ENCODE peak calls at places on chromosomes 6 and 20, in six cellular contexts. V is skeletal muscle cell, A is iris pigment epithelial cell, S is RWPE1, U is putamen, E is hippocampal formation. Z is an unnamed sample.

GRCh38 chr6:134063966-134064445 is 11.6 kb upstream of the SLC2A12 start:
- DNase-seq in S (peak; percentile 70), A (peak; percentile 85), V (peak; percentile 37), E (peak; percentile 80), U (peak; percentile 91), Z (no peak)

GRCh38 chr6:120077489-120077888 is 727.9 kb upstream of the MAN1A1 start:
- DNase-seq in S (no peak), U (no peak), A (no peak), V (no peak), E (no peak), Z (no peak)

GRCh38 chr20:36624925-36625324 is 19.3 kb downstream of the RAB5IF start:
- DNase-seq in A (no peak), U (no peak), E (no peak), V (no peak), S (no peak), Z (no peak)

GRCh38 chr6:158361961-158362634 is 49.8 kb downstream of the TULP4 start:
- DNase-seq in U (no peak), A (peak; percentile 48), S (no peak), V (peak; percentile 40), E (no peak), Z (no peak)

GRCh38 chr6:33761922-33762629 is 15.4 kb upstream of the IP6K3 start:
- DNase-seq in E (peak; percentile 69), A (peak; percentile 28), S (peak; percentile 44), V (no peak), U (peak; percentile 62), Z (no peak)

GRCh38 chr20:30486103-30486478 is 771.4 kb upstream of the DEFB115 start:
- DNase-seq in E (no peak), A (no peak), V (no peak), U (no peak), S (no peak), Z (no peak)

GRCh38 chr6:98836025-98836961 is 1.9 kb downstream of the POU3F2 start:
- DNase-seq in E (no peak), S (no peak), V (no peak), A (no peak), U (peak; percentile 65), Z (no peak)

GRCh38 chr20:840858-841567 is 7.5 kb downstream of the FAM110A start:
- DNase-seq in U (no peak), A (peak; percentile 18), V (no peak), E (no peak), S (peak; percentile 58), Z (no peak)

GRCh38 chr6:30964075-30964474 is 19.4 kb upstream of the MUC21 start:
- DNase-seq in V (no peak), S (no peak), E (no peak), A (no peak), U (no peak), Z (no peak)

GRCh38 chr6:44247338-44248302 is 719 bp downstream of the HSP90AB1 start:
- DNase-seq in U (peak; percentile 79), S (no peak), V (no peak), A (peak; percentile 55), E (peak; percentile 60), Z (no peak)

GRCh38 chr6:35304299-35304698 is 6.7 kb downstream of the DEF6 start:
- DNase-seq in V (no peak), E (no peak), U (no peak), A (no peak), S (no peak), Z (no peak)